ENCODE peak calls at places on chromosomes 1 and 21, in nine cellular contexts. S is nucleus accumbens; D is RPMI8226; U is Panc1; H is cortex of kidney; R is activated CD4-positive, alpha-beta memory T cell treated with anti-CD3 and anti-CD28 coated beads, Interleukin-2, amount 10 ng/mL, durations not matched to agents 7 days and 5 days; K is COR-L47; M is GM04503; C is ovary. G is an unnamed sample.

GRCh38 chr1:185672719-185673360 is 61.4 kb upstream of the HMCN1 start:
- DNase-seq in S (no peak), D (no peak), U (no peak), H (no peak), R (no peak), K (no peak), M (no peak), C (no peak), G (no peak)

GRCh38 chr1:89081005-89081404 is 16.0 kb upstream of the GBP1 start:
- DNase-seq in S (no peak), D (no peak), U (no peak), H (no peak), R (no peak), K (no peak), M (no peak), C (no peak), G (no peak)

GRCh38 chr1:26932536-26932935 is 11.0 kb downstream of the NUDC start:
- DNase-seq in S (no peak), D (peak), U (no peak), H (no peak), R (no peak), K (no peak), M (no peak), C (no peak), G (no peak)

GRCh38 chr1:154536570-154536969 is 21.9 kb downstream of the UBE2Q1 start:
- DNase-seq in S (no peak), D (no peak), U (no peak), H (no peak), R (no peak), K (no peak), M (no peak), C (no peak), G (no peak)

GRCh38 chr1:163664706-163665321 is 343.1 kb downstream of the NUF2 start:
- DNase-seq in S (no peak), D (no peak), U (no peak), H (no peak), R (no peak), K (no peak), M (peak), C (no peak), G (no peak)

GRCh38 chr21:45539796-45540600 is 2.2 kb downstream of the SLC19A1 start:
- DNase-seq in S (no peak), D (peak), U (no peak), H (no peak), R (no peak), K (no peak), M (no peak), C (peak), G (no peak)

GRCh38 chr1:86154581-86155060 is 2.0 kb downstream of the COL24A1 start:
- DNase-seq in S (no peak), D (no peak), U (no peak), H (no peak), R (no peak), K (no peak), M (peak), C (no peak), G (no peak)

GRCh38 chr1:229674042-229674441 is 48.0 kb downstream of the URB2 start:
- DNase-seq in S (no peak), D (no peak), U (no peak), H (no peak), R (no peak), K (no peak), M (no peak), C (no peak), G (no peak)

GRCh38 chr1:154878371-154879355 is 8.6 kb upstream of the KCNN3 start:
- DNase-seq in S (peak), D (peak), U (peak), H (no peak), R (peak), K (peak), M (no peak), C (peak), G (peak)

GRCh38 chr1:53462213-53462612 is 3.0 kb downstream of the DMRTB1 start:
- DNase-seq in S (no peak), D (no peak), U (no peak), H (no peak), R (no peak), K (no peak), M (no peak), C (no peak), G (no peak)

GRCh38 chr1:9242338-9242969 is 7.9 kb downstream of the H6PD start:
- DNase-seq in S (peak), D (no peak), U (no peak), H (no peak), R (no peak), K (no peak), M (no peak), C (peak), G (no peak)

GRCh38 chr1:62325696-62326095 is 6.5 kb upstream of the KANK4 start:
- DNase-seq in S (no peak), D (no peak), U (no peak), H (no peak), R (no peak), K (no peak), M (peak), C (no peak), G (no peak)

GRCh38 chr1:225655509-225656258 is 2.8 kb upstream of the ENAH start:
- DNase-seq in S (peak), D (peak), U (peak), H (no peak), R (no peak), K (no peak), M (peak), C (peak), G (no peak)

GRCh38 chr1:41773144-41773571 is 145.6 kb downstream of the HIVEP3 start:
- DNase-seq in S (no peak), D (no peak), U (no peak), H (no peak), R (no peak), K (no peak), M (peak), C (no peak), G (no peak)

GRCh38 chr1:70497152-70497551 is 86.1 kb downstream of the CTH start:
- DNase-seq in S (no peak), D (no peak), U (no peak), H (no peak), R (no peak), K (peak), M (no peak), C (no peak), G (no peak)

GRCh38 chr1:152886758-152887409 is 8.8 kb downstream of the SMCP start:
- DNase-seq in S (no peak), D (no peak), U (no peak), H (no peak), R (no peak), K (no peak), M (no peak), C (no peak), G (no peak)

GRCh38 chr1:16067127-16067768 is 6.2 kb downstream of the FAM131C start:
- DNase-seq in S (no peak), D (peak), U (no peak), H (no peak), R (no peak), K (peak), M (no peak), C (no peak), G (no peak)

GRCh38 chr21:38936237-38936636 is 130.5 kb downstream of the ETS2 start:
- DNase-seq in S (no peak), D (no peak), U (no peak), H (no peak), R (no peak), K (no peak), M (no peak), C (no peak), G (no peak)

GRCh38 chr1:19209439-19209989 is 552 bp downstream of the UBR4 start:
- DNase-seq in S (no peak), D (peak), U (no peak), H (no peak), R (peak), K (no peak), M (no peak), C (no peak), G (peak)

GRCh38 chr1:171817511-171818265 is 23.6 kb upstream of the DNM3 start:
- DNase-seq in S (no peak), D (no peak), U (no peak), H (no peak), R (peak), K (peak), M (peak), C (no peak), G (no peak)